ENCODE peak calls at places on chromosome 17, in nine cellular contexts. H is left ventricle myocardium inferior, M is gastrocnemius medialis, U is colonic mucosa, F is heart right ventricle, K is kidney, A is IMR-90, W is AG10803, L is prostate gland. Z is an unnamed sample.
A peak's percentile ranks its signal among the peaks of the same experiment; 100 is the strongest.

GRCh38 chr17:8742828-8743227 is 1.8 kb downstream of the CCDC42 start:
- DNase-seq in H (no peak), M (no peak), U (no peak), F (no peak), K (no peak), A (no peak), W (no peak), L (no peak), Z (no peak)

GRCh38 chr17:27873746-27874145 is 19.4 kb downstream of the LYRM9 start:
- DNase-seq in H (no peak), M (no peak), U (no peak), F (no peak), K (no peak), A (no peak), W (peak; percentile 29), L (peak; percentile 44), Z (peak; percentile 59)

GRCh38 chr17:40534431-40535189 is 30.7 kb downstream of the CCR7 start:
- DNase-seq in H (no peak), M (no peak), U (no peak), F (no peak), K (no peak), A (no peak), W (peak; percentile 59), L (no peak), Z (no peak)

GRCh38 chr17:68598074-68598473 is 3.1 kb downstream of the FAM20A start:
- DNase-seq in H (no peak), M (no peak), U (no peak), F (no peak), K (no peak), A (no peak), W (no peak), L (no peak), Z (no peak)

GRCh38 chr17:39530513-39530912 is 69.2 kb downstream of the CDK12 start:
- DNase-seq in H (no peak), M (no peak), U (no peak), F (no peak), K (no peak), A (no peak), W (no peak), L (peak; percentile 11), Z (no peak)

GRCh38 chr17:82272495-82273326 is 789 bp downstream of the CSNK1D start:
- DNase-seq in H (peak; percentile 56), M (peak; percentile 44), U (peak; percentile 60), F (peak; percentile 59), K (peak; percentile 90), A (no peak), W (no peak), L (no peak), Z (no peak)

GRCh38 chr17:20203761-20204263 is 194.7 kb downstream of the SPECC1 start:
- DNase-seq in H (no peak), M (no peak), U (no peak), F (no peak), K (no peak), A (peak; percentile 44), W (peak; percentile 51), L (no peak), Z (no peak)

GRCh38 chr17:80103061-80103481 is 1.7 kb downstream of the GAA start:
- DNase-seq in H (no peak), M (no peak), U (no peak), F (no peak), K (peak; percentile 56), A (no peak), W (no peak), L (no peak), Z (peak; percentile 44)

GRCh38 chr17:44930667-44931066 is 15.4 kb upstream of the GFAP start:
- DNase-seq in H (no peak), M (no peak), U (no peak), F (no peak), K (peak; percentile 22), A (no peak), W (no peak), L (no peak), Z (no peak)

GRCh38 chr17:2792541-2793169 is 3.6 kb upstream of the RAP1GAP2 start:
- DNase-seq in H (no peak), M (no peak), U (no peak), F (no peak), K (peak; percentile 65), A (no peak), W (no peak), L (no peak), Z (no peak)
- H3K4me3 ChIP-seq in H (no peak overlapping the region), M (no peak overlapping the region), U (no peak overlapping the region), F (no peak overlapping the region), K (no peak overlapping the region), A (no peak overlapping the region), W (no peak overlapping the region), L (no peak overlapping the region), Z (no peak overlapping the region)

GRCh38 chr17:31321481-31321880 is at the start of gene EVI2A:
- DNase-seq in H (no peak), M (peak; percentile 10), U (peak; percentile 36), F (peak; percentile 16), K (no peak), A (peak; percentile 88), W (peak; percentile 70), L (no peak), Z (peak; percentile 70)
- H3K4me3 ChIP-seq in H (peak within 1 kb of the TSS; percentile 32), M (no peak within 1 kb of the TSS), U (peak within 1 kb of the TSS; percentile 3), F (peak within 1 kb of the TSS; percentile 4), K (no peak within 1 kb of the TSS), A (no peak within 1 kb of the TSS), W (no peak within 1 kb of the TSS), L (no peak within 1 kb of the TSS), Z (no peak within 1 kb of the TSS)

GRCh38 chr17:74542727-74543383 is 3.1 kb downstream of the CD300C start:
- DNase-seq in H (no peak), M (no peak), U (no peak), F (no peak), K (peak; percentile 53), A (no peak), W (no peak), L (no peak), Z (no peak)

GRCh38 chr17:74542166-74542565 is 3.7 kb downstream of the CD300C start:
- DNase-seq in H (no peak), M (no peak), U (no peak), F (no peak), K (peak; percentile 64), A (no peak), W (no peak), L (no peak), Z (no peak)

GRCh38 chr17:74543406-74543805 is 2.5 kb downstream of the CD300C start:
- DNase-seq in H (no peak), M (no peak), U (no peak), F (no peak), K (no peak), A (no peak), W (no peak), L (no peak), Z (no peak)

GRCh38 chr17:74539281-74539820 is 6.6 kb downstream of the CD300C start:
- DNase-seq in H (no peak), M (no peak), U (no peak), F (no peak), K (no peak), A (no peak), W (no peak), L (no peak), Z (no peak)

DNA sequence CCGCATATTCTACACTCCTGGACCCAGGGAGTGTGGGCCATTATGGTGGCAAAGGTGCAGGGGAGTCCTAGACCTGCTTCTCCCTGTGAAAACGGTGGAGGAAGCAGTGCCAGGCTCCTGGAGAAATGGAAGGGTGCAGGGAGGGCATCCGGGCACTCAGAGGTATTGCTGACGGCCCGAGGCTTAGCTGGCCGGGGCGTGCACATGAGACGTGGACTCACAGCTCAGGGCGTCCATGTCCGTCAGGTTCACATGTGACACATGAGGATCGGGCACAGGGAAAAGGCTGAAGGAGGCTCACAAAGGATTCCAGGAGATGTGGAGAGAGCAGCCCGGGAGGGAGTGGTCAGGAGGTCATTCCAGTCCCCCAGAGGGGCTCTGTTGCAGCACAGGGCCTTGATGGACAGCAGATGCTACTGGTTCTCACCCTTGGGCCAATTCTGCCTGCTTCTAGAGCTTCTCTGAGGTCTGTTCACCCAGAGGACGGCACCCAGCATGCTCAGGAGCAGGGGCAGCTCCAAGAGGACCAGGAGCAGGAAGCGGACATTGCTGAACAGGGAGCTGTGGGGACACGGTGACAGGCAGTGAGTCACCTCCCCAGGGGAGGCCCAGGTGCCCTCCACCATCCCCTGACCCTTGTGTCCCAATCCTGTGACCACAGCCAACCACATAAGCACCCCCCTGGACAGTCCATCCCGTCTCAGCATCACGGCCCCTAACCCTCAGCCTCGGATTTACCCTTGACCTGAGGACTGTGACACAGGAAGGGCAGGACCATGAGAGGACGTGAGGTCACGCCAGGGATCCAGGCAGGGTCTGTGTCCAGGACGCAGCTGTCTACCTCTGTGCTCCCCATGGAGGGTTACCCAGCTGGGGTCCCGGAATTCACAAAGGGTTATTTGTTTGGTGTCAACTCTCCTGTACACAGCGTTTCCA is 4.5 kb downstream of the CD300C start:
- DNase-seq in H (no peak), M (no peak), U (no peak), F (no peak), K (peak; percentile 39), A (no peak), W (no peak), L (no peak), Z (no peak)
- H3K4me3 ChIP-seq in H (no peak overlapping the region), M (no peak overlapping the region), U (no peak overlapping the region), F (no peak overlapping the region), K (no peak overlapping the region), A (no peak overlapping the region), W (no peak overlapping the region), L (no peak overlapping the region), Z (no peak overlapping the region)

GRCh38 chr17:36661688-36662087 is 60.3 kb downstream of the MRM1 start:
- DNase-seq in H (no peak), M (no peak), U (no peak), F (no peak), K (no peak), A (no peak), W (no peak), L (no peak), Z (no peak)

GRCh38 chr17:36653374-36653773 is 52.0 kb downstream of the MRM1 start:
- DNase-seq in H (no peak), M (no peak), U (no peak), F (no peak), K (no peak), A (no peak), W (no peak), L (no peak), Z (no peak)

GRCh38 chr17:36657763-36658490 is 56.5 kb downstream of the MRM1 start:
- DNase-seq in H (no peak), M (no peak), U (peak; percentile 66), F (no peak), K (no peak), A (no peak), W (no peak), L (no peak), Z (no peak)

GRCh38 chr17:36661047-36661666 is 59.8 kb downstream of the MRM1 start:
- DNase-seq in H (no peak), M (no peak), U (no peak), F (no peak), K (no peak), A (no peak), W (no peak), L (no peak), Z (no peak)

GRCh38 chr17:36657390-36657762 is 56.0 kb downstream of the MRM1 start:
- DNase-seq in H (no peak), M (no peak), U (no peak), F (no peak), K (no peak), A (no peak), W (no peak), L (no peak), Z (no peak)
- H3K4me3 ChIP-seq in H (peak overlapping the region; percentile 64), M (peak overlapping the region; percentile 33), U (peak overlapping the region; percentile 40), F (peak overlapping the region; percentile 46), K (peak overlapping the region; percentile 34), A (no peak overlapping the region), W (no peak overlapping the region), L (peak overlapping the region; percentile 29), Z (no peak overlapping the region)

GRCh38 chr17:10052414-10052813 is 146.0 kb downstream of the GAS7 start:
- DNase-seq in H (no peak), M (no peak), U (no peak), F (no peak), K (no peak), A (no peak), W (no peak), L (no peak), Z (no peak)
- H3K4me3 ChIP-seq in H (no peak overlapping the region), M (no peak overlapping the region), U (no peak overlapping the region), F (no peak overlapping the region), K (no peak overlapping the region), A (no peak overlapping the region), W (no peak overlapping the region), L (no peak overlapping the region), Z (no peak overlapping the region)